ENCODE peak calls at places on chromosomes 13 and 19, in four cellular contexts. S is psoas muscle, R is thyroid gland, K is heart left ventricle. X is an unnamed sample.

GRCh38 chr13:77919351-77920294 is 992 bp upstream of the EDNRB start:
- DNase-seq in R (peak), S (peak), K (peak), X (peak)

GRCh38 chr19:10222201-10222890 is 8.8 kb downstream of the S1PR2 start:
- DNase-seq in K (no peak), R (no peak), S (no peak), X (no peak)

GRCh38 chr13:43023244-43023931 is at the start of gene DNAJC15:
- DNase-seq in K (peak), S (peak), R (peak), X (peak)

GRCh38 chr13:105272660-105273631 is 1262.5 kb downstream of the EFNB2 start:
- DNase-seq in S (no peak), R (no peak), K (no peak), X (no peak)

GRCh38 chr13:60018536-60018935 is 145.2 kb downstream of the DIAPH3 start:
- DNase-seq in R (no peak), S (no peak), K (no peak), X (no peak)

GRCh38 chr19:6238256-6238642 is 41.5 kb downstream of the MLLT1 start:
- DNase-seq in K (peak), R (no peak), S (no peak), X (no peak)

GRCh38 chr19:53157601-53158000 is 1.3 kb downstream of the ZNF347 start:
- DNase-seq in R (peak), K (peak), S (no peak), X (peak)

GRCh38 chr19:13024958-13025653 is 29.8 kb downstream of the NFIX start:
- DNase-seq in S (peak), K (no peak), R (peak), X (no peak)

GRCh38 chr19:1467512-1468273 is 11.3 kb downstream of the C19orf25 start:
- DNase-seq in K (peak), R (no peak), S (peak), X (no peak)

GRCh38 chr19:23392706-23393105 is 2.6 kb downstream of the ZNF91 start:
- DNase-seq in S (no peak), R (no peak), K (no peak), X (no peak)

GRCh38 chr19:29671393-29672076 is 6.3 kb downstream of the PLEKHF1 start:
- DNase-seq in K (no peak), R (peak), S (peak), X (peak)

GRCh38 chr19:45615795-45616708 is 14.0 kb upstream of the GPR4 start:
- DNase-seq in R (peak), K (peak), S (peak), X (peak)

GRCh38 chr19:55333870-55334269 is 5.8 kb upstream of the KMT5C start:
- DNase-seq in K (no peak), R (no peak), S (no peak), X (no peak)

GRCh38 chr19:15101479-15102082 is 5.6 kb upstream of the SYDE1 start:
- DNase-seq in K (no peak), S (no peak), R (no peak), X (peak)

GRCh38 chr13:99657848-99658265 is 156.6 kb downstream of the TM9SF2 start:
- DNase-seq in K (peak), S (peak), R (peak), X (peak)

GRCh38 chr19:45448887-45449299 is 18.9 kb upstream of the FOSB start:
- DNase-seq in R (no peak), S (no peak), K (no peak), X (no peak)

GRCh38 chr19:56671613-56671994 is at the start of gene ZNF835:
- DNase-seq in S (peak), R (peak), K (peak), X (peak)

GRCh38 chr13:79775830-79776229 is 294.9 kb downstream of the NDFIP2 start:
- DNase-seq in R (peak), S (no peak), K (peak), X (peak)

GRCh38 chr19:28633223-28634030 is 579.5 kb downstream of the UQCRFS1 start:
- DNase-seq in S (peak), R (no peak), K (peak), X (peak)

GRCh38 chr13:22915442-22916082 is 265.2 kb upstream of the SGCG start:
- DNase-seq in S (no peak), R (peak), K (peak), X (no peak)

GRCh38 chr19:54462713-54463530 is 656 bp downstream of the LENG9 start:
- DNase-seq in S (peak), K (peak), R (peak), X (peak)

GRCh38 chr19:12939292-12939606 is 840 bp downstream of the CALR start:
- DNase-seq in R (peak), S (peak), K (no peak), X (no peak)

GRCh38 chr13:107450931-107451330 is 764.4 kb downstream of the LIG4 start:
- DNase-seq in R (peak), K (peak), S (no peak), X (no peak)

GRCh38 chr13:92187378-92187989 is 789.1 kb downstream of the GPC5 start:
- DNase-seq in S (no peak), R (no peak), K (no peak), X (no peak)

GRCh38 chr19:29805026-29805925 is 6.5 kb upstream of the CCNE1 start:
- DNase-seq in K (no peak), R (no peak), S (peak), X (no peak)

GRCh38 chr13:25421602-25422001 is 49.8 kb downstream of the ATP8A2 start:
- DNase-seq in S (no peak), R (no peak), K (no peak), X (no peak)

GRCh38 chr19:48006762-48007161 is 12.3 kb downstream of the ELSPBP1 start:
- DNase-seq in R (no peak), K (no peak), S (no peak), X (no peak)

GRCh38 chr19:48999481-49000325 is 6.0 kb downstream of the RUVBL2 start:
- DNase-seq in K (no peak), S (peak), R (peak), X (peak)

GRCh38 chr13:40993987-40994386 is 25.1 kb downstream of the ELF1 start:
- DNase-seq in R (peak), S (no peak), K (no peak), X (peak)
- H3K4me3 ChIP-seq in R (no peak), S (no peak), K (no peak), X (no peak)

GRCh38 chr13:27148900-27149299 is 22.7 kb downstream of the USP12 start:
- DNase-seq in K (no peak), S (no peak), R (no peak), X (no peak)

GRCh38 chr13:27147530-27148170 is 24.0 kb downstream of the USP12 start:
- DNase-seq in R (no peak), S (no peak), K (no peak), X (no peak)

GRCh38 chr13:27149702-27150101 is 21.9 kb downstream of the USP12 start:
- DNase-seq in R (no peak), K (no peak), S (no peak), X (no peak)

DNA sequence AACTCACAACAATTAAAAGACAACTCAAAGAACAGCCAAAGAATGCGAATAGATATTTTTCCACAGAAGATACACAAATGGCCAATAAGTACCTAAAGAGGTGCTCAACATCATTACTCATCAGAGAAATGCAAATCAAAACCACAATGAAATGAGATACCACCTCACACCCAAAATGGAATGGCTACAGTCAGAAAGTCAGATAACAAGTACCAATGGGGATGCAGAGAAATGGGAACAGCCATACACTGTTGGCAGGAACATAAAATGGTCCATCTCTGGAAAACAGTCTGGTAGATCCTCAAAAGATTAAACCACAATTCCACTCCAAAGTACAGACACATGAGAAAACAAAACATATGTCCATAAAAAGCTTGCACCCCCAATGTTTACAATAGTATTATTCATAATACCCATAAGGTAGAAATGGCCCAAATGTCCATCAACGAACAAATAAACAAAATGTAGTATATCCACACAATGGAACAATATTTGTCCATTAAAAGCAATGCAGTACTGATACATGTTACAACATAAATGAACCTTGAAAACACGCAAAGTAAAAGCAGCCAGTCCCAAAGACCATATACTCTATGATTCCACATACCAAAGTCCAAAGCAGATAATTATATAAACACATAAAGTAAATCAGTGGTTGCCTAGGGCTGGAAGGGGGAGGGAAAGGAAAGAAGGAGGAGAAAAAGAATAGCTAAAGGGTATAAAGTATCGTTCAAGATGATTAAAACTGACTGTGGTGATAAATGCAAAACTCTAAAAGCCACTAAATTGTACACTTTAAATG is 19.6 kb downstream of the USP12 start:
- DNase-seq in S (no peak), K (no peak), R (no peak), X (no peak)
- H3K4me3 ChIP-seq in S (no peak), K (no peak), R (no peak), X (no peak)

DNA sequence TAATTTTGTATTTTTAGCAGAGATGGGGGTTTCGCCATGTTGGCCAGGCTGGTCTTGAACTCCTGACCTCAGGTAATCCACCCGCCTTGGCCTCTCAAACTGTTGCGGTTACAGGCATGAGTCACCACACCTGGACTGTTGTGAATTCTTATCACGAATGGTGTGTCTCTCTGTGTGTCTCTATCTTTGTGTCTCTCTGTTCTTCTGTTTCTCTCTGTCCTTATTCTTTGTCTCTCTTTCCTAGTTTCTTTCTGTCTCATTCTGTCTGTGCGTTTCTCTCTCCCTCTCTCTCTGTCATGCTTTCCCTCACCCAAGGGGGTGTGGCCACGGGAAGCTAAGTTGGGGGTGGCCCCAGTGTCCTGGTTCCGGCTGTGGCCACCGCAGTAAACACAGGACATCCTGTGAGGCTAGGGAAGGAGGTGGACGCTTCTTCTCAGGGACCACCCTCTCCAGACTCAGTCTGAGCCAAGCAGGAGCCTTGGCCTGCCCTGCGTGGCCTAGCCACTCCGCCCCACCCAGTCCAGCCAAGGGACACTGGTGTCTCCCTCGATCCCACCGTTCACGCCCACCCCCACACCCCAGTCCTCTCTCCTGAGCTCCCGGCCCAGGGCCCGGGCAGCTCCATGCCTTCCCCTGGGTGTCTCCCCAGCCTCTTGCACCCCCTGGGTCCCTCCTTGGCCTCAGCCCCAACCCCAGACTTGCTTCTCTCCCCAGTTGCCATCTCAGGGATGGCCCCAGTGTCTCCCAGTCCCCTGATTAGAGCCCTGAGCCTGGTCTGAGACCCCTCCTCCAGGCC is 3.9 kb upstream of the PRX start:
- DNase-seq in K (peak), S (peak), R (no peak), X (peak)
- H3K4me3 ChIP-seq in K (no peak), S (no peak), R (no peak), X (no peak)

GRCh38 chr19:4723465-4724251 is at the start of gene DPP9:
- DNase-seq in K (peak), R (peak), S (peak), X (peak)

GRCh38 chr19:4719499-4719866 is 4.2 kb downstream of the DPP9 start:
- DNase-seq in K (no peak), S (no peak), R (no peak), X (no peak)

GRCh38 chr19:4720037-4720700 is 3.5 kb downstream of the DPP9 start:
- DNase-seq in R (no peak), S (no peak), K (no peak), X (no peak)

GRCh38 chr19:4722671-4723464 is 774 bp downstream of the DPP9 start:
- DNase-seq in R (peak), S (peak), K (peak), X (peak)

DNA sequence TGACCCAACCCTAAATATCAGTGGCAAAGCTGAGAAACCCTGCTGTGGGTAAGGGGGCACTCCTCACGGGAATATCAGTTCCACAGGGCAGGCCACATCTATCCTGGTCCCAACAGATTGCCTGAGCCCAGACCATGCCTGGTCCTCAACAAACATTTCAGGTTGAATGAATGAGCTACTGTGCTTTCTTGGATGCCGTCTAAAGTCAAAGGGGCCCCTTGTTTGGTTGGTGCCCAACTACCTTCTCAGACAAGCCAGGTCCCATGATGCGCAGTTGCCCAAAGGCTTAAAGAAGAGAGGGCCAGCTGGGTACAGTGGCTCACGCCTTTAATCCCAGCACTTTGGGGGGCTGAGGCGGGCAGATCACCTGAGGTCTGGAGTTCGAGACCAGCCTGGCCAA is 2.4 kb downstream of the DPP9 start:
- DNase-seq in R (no peak), K (no peak), S (no peak), X (no peak)
- H3K4me3 ChIP-seq in R (no peak), K (no peak), S (peak), X (no peak)

DNA sequence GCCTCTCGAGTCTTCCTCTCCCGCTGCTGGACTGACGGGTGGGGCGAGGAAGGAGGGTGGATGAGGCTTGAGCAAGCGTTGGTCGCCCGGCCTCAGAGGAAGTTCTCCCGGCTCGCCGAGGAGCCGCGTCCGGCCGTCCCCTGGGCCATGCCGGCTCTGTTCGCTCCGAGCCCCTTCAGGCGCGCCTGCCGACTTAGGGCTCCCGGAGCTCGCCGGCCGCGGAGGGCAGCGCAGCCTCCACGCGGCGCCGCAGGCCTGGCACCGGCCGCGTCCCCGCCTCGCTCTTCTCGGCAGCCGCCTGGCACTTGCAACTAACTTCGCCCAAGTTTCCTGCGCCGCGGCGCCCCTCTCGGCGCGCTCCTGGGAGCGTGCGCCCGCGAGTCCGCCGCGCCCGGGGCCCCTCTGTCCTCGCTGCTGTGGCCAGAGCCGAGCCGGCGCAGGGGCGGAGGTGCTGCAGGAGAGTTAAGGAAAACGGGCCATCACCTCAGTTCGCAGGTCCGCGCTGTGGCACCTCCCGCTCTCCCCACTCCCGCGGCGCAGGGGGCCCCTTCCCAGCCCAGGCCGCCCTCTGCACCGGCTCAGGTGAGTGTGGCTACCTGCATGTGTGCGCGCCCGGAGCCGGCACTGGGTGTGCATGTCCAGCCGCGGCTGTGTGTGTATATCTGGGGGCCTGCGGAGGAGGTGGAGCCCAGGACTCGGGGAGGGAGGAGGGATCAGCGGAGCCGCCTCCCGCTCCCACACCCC is 639 bp upstream of the SOX21 start:
- DNase-seq in R (peak), S (no peak), K (no peak), X (no peak)
- H3K4me3 ChIP-seq in R (no peak), S (peak), K (peak), X (no peak)

X was measured in body of pancreas.